ENCODE peak calls at places on chromosomes 16 and 17, in five cellular contexts. O, I, H, S and A are unnamed samples.

GRCh38 chr16:2009302-2009711 is 314 bp downstream of the ZNF598 start:
- DNase-seq in O (peak), I (no peak), H (no peak), S (no peak), A (no peak)

GRCh38 chr17:56601613-56602012 is 8.1 kb downstream of the NOG start:
- DNase-seq in O (no peak), I (no peak), H (no peak), S (no peak), A (no peak)

GRCh38 chr17:47949951-47950350 is 7.7 kb downstream of the PRR15L start:
- DNase-seq in O (peak), I (no peak), H (no peak), S (no peak), A (no peak)

GRCh38 chr16:53282975-53283946 is 151.0 kb upstream of the RBL2 start:
- DNase-seq in O (peak), I (no peak), H (no peak), S (no peak), A (no peak)

GRCh38 chr17:51528116-51528515 is 267.8 kb downstream of the UTP18 start:
- DNase-seq in O (no peak), I (no peak), H (no peak), S (no peak), A (no peak)

GRCh38 chr17:45394913-45395568 is 37.6 kb downstream of the ARHGAP27 start:
- DNase-seq in O (peak), I (peak), H (peak), S (peak), A (no peak)

GRCh38 chr16:22317625-22318024 is 20.4 kb downstream of the POLR3E start:
- DNase-seq in O (no peak), I (no peak), H (no peak), S (no peak), A (peak)

GRCh38 chr16:85673529-85674417 is 15.0 kb downstream of the GINS2 start:
- DNase-seq in O (no peak), I (no peak), H (peak), S (no peak), A (no peak)

DNA sequence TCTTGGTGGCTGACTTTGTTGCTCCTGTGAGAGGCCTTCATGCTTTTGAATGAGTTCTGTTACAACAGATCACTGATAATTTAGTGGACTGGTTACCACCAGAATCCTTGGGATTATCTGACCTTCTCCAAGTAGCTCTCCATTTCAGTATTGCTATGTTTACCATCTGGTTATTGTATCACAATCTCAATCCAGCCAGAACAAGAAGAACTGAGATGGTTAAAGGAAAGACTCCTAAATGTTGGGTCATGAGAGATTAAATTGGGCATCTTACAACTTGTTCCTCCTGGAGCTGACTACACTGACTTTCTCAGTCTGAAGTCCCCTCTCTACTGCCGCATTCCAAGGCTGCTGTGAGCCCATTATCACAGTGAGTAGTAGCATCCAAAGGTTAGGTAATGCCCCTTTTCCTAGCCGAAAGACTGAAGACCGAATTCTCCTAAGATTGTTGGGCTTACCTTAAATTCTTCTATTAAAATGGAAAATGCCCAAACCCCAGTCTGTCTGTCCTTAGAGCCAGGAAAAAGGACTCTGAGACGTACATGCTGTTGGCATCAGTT is 181.7 kb upstream of the TBX2 start:
- DNase-seq in O (no peak), I (no peak), H (no peak), S (no peak), A (no peak)
- H3K27ac ChIP-seq in O (no peak), I (no peak), H (peak), S (no peak), A (peak)

DNA sequence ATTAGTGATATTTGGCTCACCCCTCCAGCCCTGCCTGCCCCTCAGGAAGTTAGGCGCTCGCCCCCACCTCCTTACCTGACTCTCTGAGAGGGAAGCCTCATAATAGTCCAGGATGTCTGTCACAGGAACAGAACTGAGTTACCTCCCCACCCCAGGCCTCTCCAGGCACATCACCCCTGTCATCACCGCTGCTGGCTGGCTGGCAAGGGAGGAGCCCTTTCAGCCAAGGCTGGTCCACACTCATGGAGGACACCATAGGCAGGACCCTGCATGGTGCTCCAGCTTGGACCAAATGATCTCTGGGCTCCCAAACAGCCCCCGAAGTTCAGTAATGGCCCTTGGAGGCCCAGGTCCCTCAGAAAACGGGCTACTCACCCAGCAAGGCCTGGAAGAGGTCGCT is 1.5 kb downstream of the DLG4 start:
- DNase-seq in O (no peak), I (no peak), H (no peak), S (peak), A (no peak)
- H3K27ac ChIP-seq in O (peak), I (peak), H (peak), S (peak), A (peak)

DNA sequence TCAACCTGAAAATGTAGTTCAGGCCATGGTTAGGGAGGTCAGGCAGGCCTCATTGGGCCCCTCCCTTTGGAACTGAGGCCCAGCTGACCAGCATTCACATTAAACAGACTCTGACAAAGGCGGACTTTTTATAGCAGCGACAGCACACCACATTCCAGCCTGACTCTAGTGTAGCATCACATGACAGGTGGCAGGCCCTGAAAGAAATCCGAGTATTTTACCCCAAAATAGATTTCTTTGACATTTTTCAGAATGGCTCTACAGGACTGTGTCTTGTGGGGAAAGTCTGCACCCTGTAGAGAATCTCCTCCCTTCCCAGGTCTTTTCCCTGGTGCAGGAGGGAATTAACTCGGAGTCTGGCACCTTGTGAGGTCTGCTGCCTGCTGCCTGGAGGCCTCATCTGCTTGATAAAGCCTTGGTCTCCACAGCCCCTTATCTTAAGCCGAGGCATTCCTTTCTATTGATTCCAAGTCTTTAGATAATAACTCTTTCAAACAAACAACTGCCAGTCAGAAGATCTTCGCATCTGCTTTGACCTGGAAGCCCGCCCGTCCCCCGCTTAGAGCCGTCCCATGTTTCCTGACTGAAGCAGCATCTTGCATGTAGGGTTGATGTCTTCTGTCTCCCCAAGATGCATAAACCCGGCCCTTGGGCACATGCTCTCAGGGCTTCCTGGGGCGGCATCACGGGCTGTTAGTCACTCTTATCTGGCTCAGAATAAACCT is 44.0 kb upstream of the CAPN15 start:
- DNase-seq in O (peak), I (no peak), H (no peak), S (no peak), A (no peak)
- H3K27ac ChIP-seq in O (peak), I (no peak), H (no peak), S (no peak), A (no peak)

GRCh38 chr16:67855789-67856188 is 8.3 kb upstream of the CENPT start:
- DNase-seq in O (no peak), I (no peak), H (no peak), S (no peak), A (no peak)

GRCh38 chr16:67856927-67857546 is 9.5 kb upstream of the CENPT start:
- DNase-seq in O (no peak), I (no peak), H (no peak), S (no peak), A (no peak)

GRCh38 chr16:67860589-67861398 is 12.1 kb upstream of the EDC4 start:
- DNase-seq in O (no peak), I (no peak), H (no peak), S (no peak), A (no peak)

GRCh38 chr16:67858448-67858993 is 11.0 kb upstream of the CENPT start:
- DNase-seq in O (peak), I (no peak), H (no peak), S (no peak), A (no peak)

DNA sequence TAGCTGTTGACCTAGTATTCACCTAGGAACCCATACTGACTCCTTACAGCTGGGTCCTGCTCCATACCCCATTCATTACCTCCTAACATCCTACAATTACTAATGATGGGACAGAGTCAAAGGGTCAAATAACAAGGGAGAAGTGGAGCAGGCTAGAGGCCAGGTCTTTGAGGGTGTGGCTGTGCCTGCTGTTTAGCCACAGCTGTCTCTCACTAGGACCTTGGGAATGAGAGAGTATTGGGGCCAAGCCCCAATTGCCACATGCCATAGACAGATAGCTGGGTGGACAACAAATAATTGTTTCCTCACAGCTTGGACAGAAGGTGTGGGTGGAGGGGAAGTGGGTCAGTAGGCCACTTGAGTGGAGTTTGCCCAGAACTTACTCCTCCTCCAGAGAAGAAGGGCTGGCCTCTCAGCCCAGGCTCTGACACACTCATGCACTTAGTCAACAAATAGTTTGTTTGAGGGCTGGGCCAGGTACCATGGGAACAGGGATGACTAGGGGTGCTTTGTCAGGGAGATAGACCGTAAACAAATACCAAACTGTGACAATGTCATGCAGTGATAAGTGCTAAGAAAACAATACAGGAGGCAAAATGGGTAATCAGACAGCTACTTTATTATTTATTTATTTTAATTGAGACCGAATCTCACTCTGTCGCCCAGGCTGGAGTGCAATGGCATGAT is 10.2 kb upstream of the CENPT start:
- DNase-seq in O (peak), I (peak), H (peak), S (peak), A (peak)
- H3K27ac ChIP-seq in O (peak), I (peak), H (peak), S (peak), A (peak)